ENCODE peak calls at places on chromosomes 3 and 15, in four cellular contexts. One of them, this sample, is unnamed.

GRCh38 chr15:39174332-39174731 is 406.5 kb upstream of the THBS1 start:
- DNase-seq in A549: no peak
- DNase-seq in K562: no peak
- DNase-seq in GM12878: no peak
- DNase-seq in this sample: no peak

GRCh38 chr15:63442080-63442479 is 60.4 kb upstream of the CA12 start:
- DNase-seq in GM12878: no peak
- DNase-seq in K562: no peak
- DNase-seq in A549: no peak
- DNase-seq in this sample: no peak

GRCh38 chr15:34154725-34155204 is 52.9 kb downstream of the PGBD4 start:
- DNase-seq in GM12878: no peak
- DNase-seq in A549: peak; percentile 40
- DNase-seq in K562: no peak
- DNase-seq in this sample: no peak

GRCh38 chr3:127715541-127715940 is 42.8 kb downstream of the ABTB1 start:
- DNase-seq in A549: no peak
- DNase-seq in GM12878: no peak
- DNase-seq in K562: no peak
- DNase-seq in this sample: no peak

GRCh38 chr3:72797773-72798543 is 50.3 kb downstream of the SHQ1 start:
- DNase-seq in A549: no peak
- DNase-seq in GM12878: no peak
- DNase-seq in K562: peak; percentile 14
- DNase-seq in this sample: peak; percentile 5

GRCh38 chr3:27561591-27561990 is 77.4 kb upstream of the SLC4A7 start:
- DNase-seq in A549: no peak
- DNase-seq in GM12878: no peak
- DNase-seq in K562: no peak
- DNase-seq in this sample: no peak

GRCh38 chr3:157807286-157807685 is 298.9 kb downstream of the SHOX2 start:
- DNase-seq in K562: no peak
- DNase-seq in GM12878: no peak
- DNase-seq in A549: no peak
- DNase-seq in this sample: no peak

GRCh38 chr3:149463921-149464320 is 10.6 kb upstream of the TM4SF4 start:
- DNase-seq in A549: no peak
- DNase-seq in K562: no peak
- DNase-seq in GM12878: no peak
- DNase-seq in this sample: no peak

DNA sequence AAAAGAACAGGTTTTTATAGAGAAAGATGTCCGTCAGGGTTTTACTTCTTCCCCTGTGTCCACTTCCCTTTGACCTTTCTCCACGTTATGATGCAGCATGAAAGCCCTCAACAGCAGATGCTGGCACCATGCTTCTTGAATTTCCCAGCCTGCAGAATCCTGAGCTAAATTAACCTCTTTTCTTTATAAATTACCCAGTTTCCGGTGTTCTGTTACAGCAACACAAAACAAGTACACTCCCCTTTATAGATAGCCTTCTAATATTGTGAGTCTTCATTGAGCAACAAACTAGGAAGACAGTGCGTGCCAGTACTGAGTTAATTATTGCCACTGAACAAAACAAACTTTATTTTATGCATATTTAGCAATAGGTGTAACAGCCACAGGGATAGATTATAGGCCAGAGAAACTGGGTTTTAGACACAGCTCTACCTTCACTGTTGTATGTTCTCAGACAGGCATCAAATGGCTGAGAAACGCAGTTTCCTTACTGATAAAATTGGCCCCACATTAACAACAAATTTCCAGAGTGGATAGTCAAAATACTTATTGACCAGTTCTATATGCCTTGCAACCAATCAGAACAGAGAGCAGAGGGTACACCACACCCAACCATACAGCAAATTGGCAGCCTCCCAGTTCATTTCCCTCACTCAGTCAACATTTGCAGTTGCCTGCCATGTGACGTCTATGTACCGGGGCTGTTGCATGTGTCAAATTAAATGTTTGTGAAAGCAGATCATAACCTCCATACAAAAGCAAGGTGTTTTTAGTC is 14.4 kb upstream of the TBL1XR1 start:
- DNase-seq in A549: no peak
- DNase-seq in K562: no peak
- DNase-seq in GM12878: no peak
- DNase-seq in this sample: peak; percentile 74
- TF ChIP-seq POLR2AphosphoS2 in A549: no peak
- TF ChIP-seq POLR2AphosphoS2 in K562: no peak
- TF ChIP-seq POLR2AphosphoS2 in GM12878: no peak
- TF ChIP-seq POLR2AphosphoS2 in this sample: no peak

GRCh38 chr15:72169236-72169920 is 28.2 kb downstream of the GRAMD2A start:
- DNase-seq in K562: peak; percentile 2
- DNase-seq in GM12878: no peak
- DNase-seq in A549: no peak
- DNase-seq in this sample: no peak
- TF ChIP-seq USF2 in K562: no peak
- TF ChIP-seq USF2 in GM12878: no peak
- TF ChIP-seq USF2 in A549: no peak
- TF ChIP-seq USF2 in this sample: no peak

GRCh38 chr15:46280753-46281521 is 646.1 kb downstream of the SQOR start:
- DNase-seq in K562: no peak
- DNase-seq in A549: no peak
- DNase-seq in GM12878: no peak
- DNase-seq in this sample: no peak
- TF ChIP-seq POLR2AphosphoS2 in K562: no peak
- TF ChIP-seq POLR2AphosphoS2 in A549: no peak
- TF ChIP-seq POLR2AphosphoS2 in GM12878: no peak
- TF ChIP-seq POLR2AphosphoS2 in this sample: no peak

GRCh38 chr15:80694624-80695098 is 449 bp upstream of the ABHD17C start:
- DNase-seq in K562: no peak
- DNase-seq in GM12878: no peak
- DNase-seq in A549: peak; percentile 72
- DNase-seq in this sample: no peak
- TF ChIP-seq USF2 in K562: no peak
- TF ChIP-seq USF2 in GM12878: no peak
- TF ChIP-seq USF2 in A549: no peak
- TF ChIP-seq USF2 in this sample: no peak

GRCh38 chr3:153614563-153614962 is 452.5 kb downstream of the RAP2B start:
- DNase-seq in K562: no peak
- DNase-seq in A549: no peak
- DNase-seq in GM12878: no peak
- DNase-seq in this sample: no peak
- TF ChIP-seq POLR2AphosphoS2 in K562: no peak
- TF ChIP-seq POLR2AphosphoS2 in A549: no peak
- TF ChIP-seq POLR2AphosphoS2 in GM12878: no peak
- TF ChIP-seq POLR2AphosphoS2 in this sample: no peak

GRCh38 chr15:49101536-49101935 is 53.9 kb downstream of the COPS2 start:
- DNase-seq in K562: no peak
- DNase-seq in GM12878: no peak
- DNase-seq in A549: no peak
- DNase-seq in this sample: no peak
- TF ChIP-seq USF2 in K562: no peak
- TF ChIP-seq USF2 in GM12878: no peak
- TF ChIP-seq USF2 in A549: no peak
- TF ChIP-seq USF2 in this sample: no peak

This sample was measured in HepG2.